ENCODE peak calls at places on chromosomes 13 and 19, in five cellular contexts. Y, U, G, I and F are unnamed samples.

GRCh38 chr19:5018224-5019015 is 49.5 kb downstream of the KDM4B start:
- DNase-seq in Y (no peak), U (no peak), G (peak), I (peak), F (no peak)

GRCh38 chr19:9407827-9408226 is 27.5 kb downstream of the ZNF266 start:
- DNase-seq in Y (no peak), U (no peak), G (no peak), I (no peak), F (no peak)

GRCh38 chr19:29290853-29291252 is 77.9 kb upstream of the UQCRFS1 start:
- DNase-seq in Y (no peak), U (no peak), G (no peak), I (no peak), F (no peak)

GRCh38 chr13:109412232-109412935 is 374.0 kb downstream of the IRS2 start:
- DNase-seq in Y (peak), U (no peak), G (peak), I (no peak), F (no peak)

GRCh38 chr19:2051771-2052704 is 994 bp upstream of the MKNK2 start:
- DNase-seq in Y (no peak), U (no peak), G (no peak), I (no peak), F (no peak)

GRCh38 chr13:51315658-51316057 is 23.8 kb upstream of the SERPINE3 start:
- DNase-seq in Y (no peak), U (no peak), G (no peak), I (no peak), F (no peak)

GRCh38 chr13:99380921-99381645 is 73.9 kb upstream of the GPR183 start:
- DNase-seq in Y (no peak), U (peak), G (no peak), I (no peak), F (peak)

GRCh38 chr19:54728167-54728566 is 3.9 kb downstream of the KIR3DL3 start:
- DNase-seq in Y (no peak), U (no peak), G (no peak), I (no peak), F (no peak)

GRCh38 chr19:49808762-49809154 is 4.3 kb downstream of the FUZ start:
- DNase-seq in Y (peak), U (peak), G (peak), I (no peak), F (peak)

GRCh38 chr19:771332-771785 is 20.4 kb downstream of the MISP start:
- DNase-seq in Y (peak), U (peak), G (peak), I (no peak), F (peak)
- TF ChIP-seq CTCF in Y (peak), U (peak), G (peak), I (peak), F (peak)

GRCh38 chr19:13794752-13795589 is at the start of gene ZSWIM4:
- DNase-seq in Y (peak), U (peak), G (peak), I (peak), F (peak)

GRCh38 chr19:13797870-13798269 is 2.6 kb downstream of the ZSWIM4 start:
- DNase-seq in Y (no peak), U (no peak), G (peak), I (peak), F (no peak)

GRCh38 chr19:13795595-13796300 is 505 bp downstream of the ZSWIM4 start:
- DNase-seq in Y (peak), U (peak), G (peak), I (no peak), F (peak)

GRCh38 chr19:13797058-13797440 is 1.8 kb downstream of the ZSWIM4 start:
- DNase-seq in Y (no peak), U (no peak), G (no peak), I (no peak), F (no peak)

DNA sequence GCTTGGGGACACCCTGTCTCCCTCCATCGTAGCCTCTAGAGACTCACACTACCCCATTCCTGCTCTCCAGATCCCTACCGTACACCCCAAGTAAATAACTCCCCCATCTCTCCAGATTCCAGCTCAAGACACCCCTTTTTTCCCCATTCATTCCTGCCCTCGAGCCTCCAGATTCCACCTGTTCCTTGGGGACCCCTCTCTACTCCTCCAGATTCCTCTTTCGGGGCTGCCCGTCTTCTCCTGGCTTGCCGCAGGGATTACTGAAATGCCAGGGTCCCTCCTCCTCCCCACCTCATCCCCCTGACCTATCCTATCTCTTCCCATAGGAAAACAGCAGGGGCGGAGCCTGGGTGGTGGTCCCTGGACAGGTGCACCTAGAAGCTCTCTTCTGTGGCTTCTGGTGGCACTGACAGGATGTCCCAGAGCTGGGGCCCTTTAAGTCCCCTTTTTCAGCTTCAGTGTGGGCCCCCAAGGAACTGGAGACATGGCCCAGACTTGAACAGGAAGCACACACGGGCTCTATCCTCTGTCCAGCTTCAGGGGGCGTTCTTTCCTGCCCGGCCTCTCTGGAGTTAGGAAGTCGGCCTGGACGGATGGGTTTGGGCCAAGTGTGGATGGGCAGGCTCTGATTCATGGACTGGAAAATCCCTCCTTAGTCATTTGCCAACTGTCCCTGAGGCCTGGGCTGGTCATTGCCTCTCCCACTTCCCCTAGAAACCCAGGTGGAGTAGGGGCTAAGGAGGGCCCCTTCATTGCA is 1.2 kb downstream of the ZSWIM4 start:
- DNase-seq in Y (no peak), U (peak), G (peak), I (peak), F (peak)
- TF ChIP-seq CTCF in Y (no peak), U (no peak), G (peak), I (peak), F (no peak)

DNA sequence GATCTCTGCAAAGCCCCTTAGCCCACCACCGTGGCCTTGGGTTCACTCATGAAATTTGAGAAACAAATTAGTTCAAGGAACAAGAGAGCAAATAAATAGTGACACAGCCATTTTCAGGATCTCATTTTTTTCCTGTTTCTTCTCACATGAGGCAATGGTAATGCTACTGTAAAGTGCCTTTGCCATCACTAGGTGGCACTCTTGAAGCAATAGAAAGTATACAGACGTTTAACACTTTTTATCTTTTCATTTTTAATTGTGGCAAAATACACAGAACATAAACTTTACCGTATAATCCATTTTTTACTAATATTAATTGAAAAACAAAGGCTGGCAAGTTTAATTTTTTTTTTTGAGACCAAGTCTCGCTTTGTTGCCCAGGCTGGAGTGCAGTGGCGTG is 76.9 kb upstream of the ZNF835 start:
- DNase-seq in Y (no peak), U (no peak), G (no peak), I (no peak), F (no peak)
- TF ChIP-seq CTCF in Y (peak), U (no peak), G (no peak), I (no peak), F (peak)

DNA sequence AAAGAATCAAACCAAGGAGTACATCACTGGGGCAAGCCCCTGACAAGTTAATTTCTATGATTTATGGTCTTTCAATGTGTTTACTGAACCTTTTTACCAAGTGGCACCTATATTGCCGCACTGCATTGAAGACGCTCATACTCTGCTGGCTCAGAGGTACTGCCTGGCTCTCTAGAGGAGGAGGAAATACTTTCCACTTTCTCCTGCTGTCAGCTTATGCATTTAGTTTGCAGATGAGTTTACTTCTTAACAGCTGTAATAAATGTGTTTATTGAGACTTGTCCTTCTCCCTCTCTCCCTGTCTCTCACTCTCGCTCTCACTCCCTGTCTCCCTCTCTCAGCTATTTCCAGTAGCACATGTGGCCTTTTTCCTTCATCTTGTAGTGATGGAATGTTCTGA is 60.4 kb upstream of the SPATA13 start:
- DNase-seq in Y (no peak), U (no peak), G (no peak), I (no peak), F (no peak)
- TF ChIP-seq CTCF in Y (no peak), U (no peak), G (no peak), I (no peak), F (no peak)

GRCh38 chr13:111241862-111242261 is 78.6 kb upstream of the TEX29 start:
- DNase-seq in Y (no peak), U (no peak), G (no peak), I (no peak), F (no peak)

GRCh38 chr13:111243981-111244380 is 76.5 kb upstream of the TEX29 start:
- DNase-seq in Y (no peak), U (no peak), G (no peak), I (no peak), F (no peak)

GRCh38 chr13:111239754-111240670 is 80.4 kb upstream of the TEX29 start:
- DNase-seq in Y (no peak), U (no peak), G (no peak), I (no peak), F (no peak)

GRCh38 chr13:111241006-111241755 is 79.3 kb upstream of the TEX29 start:
- DNase-seq in Y (no peak), U (no peak), G (no peak), I (no peak), F (no peak)

DNA sequence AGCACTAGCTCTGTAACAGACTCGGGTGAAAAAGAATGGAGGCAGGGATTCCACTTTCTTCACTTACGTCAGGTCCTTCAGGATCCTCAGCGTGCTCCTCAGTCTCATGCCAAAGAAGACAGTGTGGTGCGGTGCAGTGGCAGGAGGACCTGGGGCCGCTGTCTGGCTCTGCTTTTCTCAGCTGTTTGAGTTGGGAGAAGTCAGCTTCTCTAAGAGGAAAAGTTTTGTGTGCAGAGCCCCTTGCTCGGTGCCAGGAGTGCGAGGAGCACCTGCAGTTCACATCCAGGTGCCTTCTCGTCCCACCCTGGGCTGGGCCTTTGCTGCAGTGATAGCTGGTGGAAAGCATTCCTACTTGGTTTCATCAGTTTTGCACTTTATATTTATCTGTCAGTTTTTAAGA is 77.9 kb upstream of the TEX29 start:
- DNase-seq in Y (no peak), U (no peak), G (no peak), I (no peak), F (no peak)
- TF ChIP-seq CTCF in Y (no peak), U (no peak), G (no peak), I (no peak), F (no peak)

GRCh38 chr19:12791345-12792047 is at the start of gene JUNB:
- DNase-seq in Y (peak), U (peak), G (peak), I (peak), F (peak)
- TF ChIP-seq CTCF in Y (no peak), U (no peak), G (no peak), I (no peak), F (no peak)

GRCh38 chr19:33373701-33374405 is at the start of gene CEBPG:
- DNase-seq in Y (peak), U (peak), G (peak), I (no peak), F (peak)
- TF ChIP-seq CTCF in Y (peak), U (peak), G (no peak), I (peak), F (peak)